ENCODE peak calls at places on chromosomes 2 and 18, in ten cellular contexts. N is lower leg skin, V is PC-3, B is OCI-LY7, P is AG09309, L is esophagus squamous epithelium, M is coronary artery, A is stomach, G is bronchial epithelial cell, O is A549. D is an unnamed sample.

GRCh38 chr2:85915606-85916303 is 27.0 kb upstream of the ST3GAL5 start:
- DNase-seq in N (no peak), V (no peak), B (no peak), P (peak), L (no peak), M (no peak), A (no peak), G (no peak), O (no peak), D (no peak)

GRCh38 chr2:127024769-127025356 is 82.1 kb downstream of the BIN1 start:
- DNase-seq in N (no peak), V (no peak), B (no peak), P (no peak), L (no peak), M (no peak), A (no peak), G (peak), O (peak), D (no peak)

GRCh38 chr2:66576381-66577330 is 141.7 kb downstream of the MEIS1 start:
- DNase-seq in N (no peak), V (peak), B (no peak), P (no peak), L (no peak), M (peak), A (no peak), G (no peak), O (peak), D (no peak)

GRCh38 chr2:152537252-152537651 is 180.0 kb downstream of the PRPF40A start:
- DNase-seq in N (no peak), V (no peak), B (no peak), P (no peak), L (no peak), M (no peak), A (no peak), G (no peak), O (no peak), D (no peak)

GRCh38 chr18:10047237-10047636 is 133.4 kb downstream of the VAPA start:
- DNase-seq in N (no peak), V (peak), B (no peak), P (no peak), L (no peak), M (no peak), A (no peak), G (no peak), O (no peak), D (no peak)

GRCh38 chr18:23550898-23551297 is 35.4 kb downstream of the NPC1 start:
- DNase-seq in N (peak), V (no peak), B (no peak), P (no peak), L (no peak), M (no peak), A (no peak), G (peak), O (no peak), D (no peak)

GRCh38 chr18:5890606-5891360 is 4.5 kb downstream of the TMEM200C start:
- DNase-seq in N (no peak), V (peak), B (no peak), P (no peak), L (no peak), M (no peak), A (peak), G (no peak), O (peak), D (no peak)

GRCh38 chr2:206614825-206615224 is 27.5 kb upstream of the FAM237A start:
- DNase-seq in N (no peak), V (peak), B (no peak), P (no peak), L (no peak), M (no peak), A (no peak), G (peak), O (peak), D (no peak)

GRCh38 chr2:26561918-26562810 is 79.0 kb downstream of the CIB4 start:
- DNase-seq in N (no peak), V (no peak), B (no peak), P (no peak), L (no peak), M (no peak), A (peak), G (peak), O (peak), D (no peak)

GRCh38 chr2:109419960-109420370 is 193.8 kb downstream of the SEPTIN10 start:
- DNase-seq in N (no peak), V (peak), B (no peak), P (peak), L (no peak), M (no peak), A (no peak), G (no peak), O (no peak), D (no peak)

GRCh38 chr2:45839388-45840251 is 188.1 kb downstream of the PRKCE start:
- DNase-seq in N (no peak), V (peak), B (no peak), P (no peak), L (no peak), M (no peak), A (no peak), G (no peak), O (no peak), D (no peak)

GRCh38 chr2:177289824-177290632 is 25.5 kb upstream of the NFE2L2 start:
- DNase-seq in N (no peak), V (no peak), B (peak), P (no peak), L (no peak), M (no peak), A (no peak), G (no peak), O (no peak), D (no peak)

GRCh38 chr18:217532-218334 is 50.1 kb downstream of the THOC1 start:
- DNase-seq in N (no peak), V (no peak), B (no peak), P (no peak), L (no peak), M (no peak), A (no peak), G (no peak), O (no peak), D (no peak)

GRCh38 chr2:212451786-212452200 is 86.8 kb downstream of the ERBB4 start:
- DNase-seq in N (no peak), V (peak), B (no peak), P (peak), L (no peak), M (no peak), A (no peak), G (peak), O (peak), D (no peak)

GRCh38 chr2:1282552-1282951 is 130.7 kb upstream of the TPO start:
- DNase-seq in N (no peak), V (no peak), B (no peak), P (no peak), L (no peak), M (no peak), A (no peak), G (no peak), O (no peak), D (no peak)

GRCh38 chr2:58926112-58926511 is 685.0 kb upstream of the FANCL start:
- DNase-seq in N (no peak), V (no peak), B (no peak), P (no peak), L (no peak), M (no peak), A (no peak), G (no peak), O (no peak), D (no peak)

GRCh38 chr2:186645999-186646398 is 47.9 kb upstream of the FAM171B start:
- DNase-seq in N (no peak), V (no peak), B (no peak), P (no peak), L (no peak), M (no peak), A (no peak), G (no peak), O (no peak), D (no peak)

GRCh38 chr2:236998250-236998649 is 87.4 kb upstream of the COPS8 start:
- DNase-seq in N (no peak), V (peak), B (no peak), P (no peak), L (no peak), M (no peak), A (no peak), G (peak), O (no peak), D (no peak)

GRCh38 chr2:53856272-53856671 is 3.5 kb downstream of the GPR75 start:
- DNase-seq in N (no peak), V (no peak), B (no peak), P (no peak), L (no peak), M (no peak), A (no peak), G (no peak), O (no peak), D (no peak)

GRCh38 chr2:96957299-96957698 is 29.1 kb downstream of the FAM178B start:
- DNase-seq in N (no peak), V (no peak), B (no peak), P (no peak), L (no peak), M (no peak), A (no peak), G (no peak), O (no peak), D (no peak)

GRCh38 chr18:29608982-29609381 is 1432.1 kb upstream of the CDH2 start:
- DNase-seq in N (no peak), V (no peak), B (no peak), P (no peak), L (no peak), M (no peak), A (no peak), G (no peak), O (no peak), D (no peak)

GRCh38 chr18:475202-475624 is 25.3 kb downstream of the COLEC12 start:
- DNase-seq in N (no peak), V (peak), B (no peak), P (no peak), L (no peak), M (no peak), A (no peak), G (no peak), O (no peak), D (no peak)

GRCh38 chr2:8285081-8285480 is 396.8 kb upstream of the ID2 start:
- DNase-seq in N (no peak), V (no peak), B (peak), P (no peak), L (no peak), M (no peak), A (no peak), G (no peak), O (no peak), D (no peak)
- TF ChIP-seq CTCF in N (no peak), V (peak), B (peak), P (peak), L (no peak), M (no peak), A (no peak), G (no peak), O (no peak), D (no peak)

GRCh38 chr2:48562281-48562680 is 32.3 kb downstream of the STON1 start:
- DNase-seq in N (no peak), V (no peak), B (no peak), P (no peak), L (no peak), M (no peak), A (no peak), G (no peak), O (no peak), D (no peak)

GRCh38 chr2:48568551-48568950 is 38.6 kb downstream of the STON1 start:
- DNase-seq in N (no peak), V (no peak), B (no peak), P (no peak), L (no peak), M (no peak), A (no peak), G (no peak), O (no peak), D (no peak)

GRCh38 chr2:48569433-48569832 is 39.5 kb downstream of the STON1 start:
- DNase-seq in N (no peak), V (no peak), B (no peak), P (no peak), L (no peak), M (no peak), A (no peak), G (no peak), O (no peak), D (no peak)

GRCh38 chr2:48567671-48568070 is 37.7 kb downstream of the STON1 start:
- DNase-seq in N (no peak), V (no peak), B (no peak), P (no peak), L (no peak), M (no peak), A (no peak), G (no peak), O (no peak), D (no peak)

DNA sequence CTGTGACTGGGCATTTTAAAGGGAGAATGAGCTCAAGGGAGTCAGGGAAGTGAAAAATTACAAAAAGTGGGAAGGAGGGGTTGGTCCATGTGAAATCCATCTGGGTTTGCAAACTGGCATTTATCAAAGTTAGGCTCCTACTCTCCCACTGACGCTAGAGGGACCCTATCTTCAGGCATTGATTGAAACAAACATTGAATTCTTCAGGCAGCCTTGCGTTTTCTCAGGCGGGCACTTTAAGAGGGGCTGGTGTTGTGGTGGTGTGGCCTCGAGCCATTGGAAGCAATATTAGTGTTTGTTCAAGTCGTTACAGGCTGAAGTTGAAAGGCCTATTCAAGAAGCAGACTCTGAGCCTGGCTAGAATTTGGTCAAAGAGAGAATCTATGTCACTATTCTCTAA is 36.6 kb downstream of the STON1 start:
- DNase-seq in N (no peak), V (no peak), B (no peak), P (no peak), L (no peak), M (no peak), A (no peak), G (no peak), O (peak), D (no peak)
- TF ChIP-seq CTCF in N (no peak), V (peak), B (no peak), P (peak), L (no peak), M (no peak), A (no peak), G (peak), O (peak), D (no peak)

DNA sequence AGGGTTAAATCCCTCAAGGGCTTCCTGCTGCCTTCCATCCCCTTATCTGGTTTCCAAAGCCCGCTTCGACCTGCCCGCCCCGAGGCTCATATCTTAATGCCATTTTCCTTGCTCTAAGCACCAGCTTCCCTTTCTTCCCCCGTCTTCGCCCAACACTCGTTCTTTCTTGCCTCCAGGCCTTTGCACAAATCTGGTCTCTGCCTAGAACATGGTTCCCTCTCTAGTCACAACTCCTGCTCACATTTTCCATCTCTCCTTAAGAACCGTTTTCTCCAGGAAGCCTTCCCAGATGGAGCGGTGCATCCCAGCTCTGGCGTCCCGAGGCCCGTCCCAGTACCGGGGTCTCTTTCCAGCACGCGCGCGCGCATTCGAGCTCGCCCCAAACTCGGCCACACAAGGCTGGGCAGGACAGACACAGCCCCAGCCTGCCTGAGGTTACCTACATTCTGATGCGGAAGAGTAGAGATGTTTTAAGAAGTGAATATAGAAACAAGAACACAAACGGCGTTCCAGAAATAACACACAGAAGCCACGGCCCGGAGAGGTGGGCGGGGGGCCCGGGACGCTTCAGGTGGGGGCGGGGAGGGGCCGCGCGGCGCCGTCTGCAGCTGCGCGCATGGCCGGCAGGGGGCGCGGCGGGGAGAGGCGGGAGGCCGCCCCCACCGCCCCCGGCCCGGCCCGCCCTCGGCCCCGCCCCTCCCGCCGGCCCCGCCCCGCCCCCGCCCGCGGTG is at the start of gene DGKD:
- DNase-seq in N (no peak), V (peak), B (peak), P (no peak), L (no peak), M (no peak), A (peak), G (no peak), O (peak), D (no peak)
- TF ChIP-seq CTCF in N (no peak), V (peak), B (peak), P (peak), L (peak), M (peak), A (no peak), G (peak), O (peak), D (no peak)

GRCh38 chr18:79988079-79988924 is at the start of gene TXNL4A:
- DNase-seq in N (peak), V (peak), B (peak), P (peak), L (peak), M (peak), A (peak), G (peak), O (peak), D (peak)
- TF ChIP-seq CTCF in N (no peak), V (peak), B (peak), P (peak), L (peak), M (no peak), A (no peak), G (peak), O (no peak), D (no peak)

GRCh38 chr2:203650860-203651613 is 55.4 kb upstream of the CD28 start:
- DNase-seq in N (no peak), V (peak), B (peak), P (no peak), L (no peak), M (no peak), A (peak), G (peak), O (peak), D (no peak)
- TF ChIP-seq CTCF in N (no peak), V (peak), B (peak), P (peak), L (peak), M (peak), A (no peak), G (peak), O (peak), D (no peak)

D was measured in omental fat pad.